ENCODE peak calls at places on chromosomes 4 and X, in seven cellular contexts. One of them, this sample, is unnamed.
A peak's percentile ranks its signal among the peaks of the same experiment; 100 is the strongest.

GRCh38 chrX:56813318-56813837 is 84.3 kb downstream of the NBDY start:
- DNase-seq in HCT116: no peak
- DNase-seq in SK-N-SH: no peak
- DNase-seq in H1: no peak
- DNase-seq in K562: no peak
- DNase-seq in HepG2: no peak
- DNase-seq in GM12878: no peak
- DNase-seq in this sample: no peak

GRCh38 chr4:16122784-16123183 is 39.0 kb upstream of the PROM1 start:
- DNase-seq in HCT116: no peak
- DNase-seq in SK-N-SH: no peak
- DNase-seq in H1: no peak
- DNase-seq in K562: no peak
- DNase-seq in HepG2: no peak
- DNase-seq in GM12878: no peak
- DNase-seq in this sample: no peak

GRCh38 chrX:85569691-85570090 is 190.2 kb upstream of the POF1B start:
- DNase-seq in HCT116: no peak
- DNase-seq in SK-N-SH: no peak
- DNase-seq in H1: no peak
- DNase-seq in K562: no peak
- DNase-seq in HepG2: no peak
- DNase-seq in GM12878: no peak
- DNase-seq in this sample: no peak

GRCh38 chr4:2059034-2059725 is at the start of gene NAT8L:
- DNase-seq in HCT116: peak; percentile 21
- DNase-seq in SK-N-SH: peak; percentile 93
- DNase-seq in H1: no peak
- DNase-seq in K562: peak; percentile 84
- DNase-seq in HepG2: no peak
- DNase-seq in GM12878: no peak
- DNase-seq in this sample: peak; percentile 32

GRCh38 chr4:39976945-39977488 is 694 bp downstream of the PDS5A start:
- DNase-seq in HCT116: no peak
- DNase-seq in SK-N-SH: no peak
- DNase-seq in H1: no peak
- DNase-seq in K562: no peak
- DNase-seq in HepG2: no peak
- DNase-seq in GM12878: no peak
- DNase-seq in this sample: peak; percentile 18

GRCh38 chrX:12153741-12154140 is 15.5 kb downstream of the FRMPD4 start:
- DNase-seq in HCT116: no peak
- DNase-seq in SK-N-SH: no peak
- DNase-seq in H1: no peak
- DNase-seq in K562: no peak
- DNase-seq in HepG2: no peak
- DNase-seq in GM12878: no peak
- DNase-seq in this sample: no peak

GRCh38 chrX:152220612-152221011 is 82.2 kb upstream of the MAGEA10 start:
- DNase-seq in HCT116: no peak
- DNase-seq in SK-N-SH: no peak
- DNase-seq in H1: no peak
- DNase-seq in K562: no peak
- DNase-seq in HepG2: no peak
- DNase-seq in GM12878: no peak
- DNase-seq in this sample: no peak

GRCh38 chr4:54006755-54007154 is 57.6 kb downstream of the CHIC2 start:
- DNase-seq in HCT116: no peak
- DNase-seq in SK-N-SH: no peak
- DNase-seq in H1: no peak
- DNase-seq in K562: no peak
- DNase-seq in HepG2: peak; percentile 80
- DNase-seq in GM12878: no peak
- DNase-seq in this sample: no peak

GRCh38 chrX:107729558-107730297 is 45.9 kb downstream of the TSC22D3 start:
- DNase-seq in HCT116: no peak
- DNase-seq in SK-N-SH: no peak
- DNase-seq in H1: no peak
- DNase-seq in K562: no peak
- DNase-seq in HepG2: no peak
- DNase-seq in GM12878: no peak
- DNase-seq in this sample: peak; percentile 36

GRCh38 chrX:123975180-123975579 is 13.7 kb downstream of the STAG2 start:
- DNase-seq in HCT116: no peak
- DNase-seq in SK-N-SH: no peak
- DNase-seq in H1: no peak
- DNase-seq in K562: no peak
- DNase-seq in HepG2: no peak
- DNase-seq in GM12878: no peak
- DNase-seq in this sample: no peak

GRCh38 chrX:68889244-68889643 is 60.4 kb downstream of the EFNB1 start:
- DNase-seq in HCT116: no peak
- DNase-seq in SK-N-SH: no peak
- DNase-seq in H1: no peak
- DNase-seq in K562: no peak
- DNase-seq in HepG2: no peak
- DNase-seq in GM12878: no peak
- DNase-seq in this sample: no peak

GRCh38 chr4:126071346-126072333 is 756.9 kb downstream of the FAT4 start:
- DNase-seq in HCT116: no peak
- DNase-seq in SK-N-SH: peak; percentile 22
- DNase-seq in H1: no peak
- DNase-seq in K562: no peak
- DNase-seq in HepG2: peak; percentile 11
- DNase-seq in GM12878: no peak
- DNase-seq in this sample: no peak

GRCh38 chrX:56792270-56793111 is 63.4 kb downstream of the NBDY start:
- DNase-seq in HCT116: no peak
- DNase-seq in SK-N-SH: no peak
- DNase-seq in H1: no peak
- DNase-seq in K562: no peak
- DNase-seq in HepG2: no peak
- DNase-seq in GM12878: no peak
- DNase-seq in this sample: no peak

GRCh38 chr4:147815741-147816140 is 83.9 kb downstream of the ARHGAP10 start:
- DNase-seq in HCT116: no peak
- DNase-seq in SK-N-SH: no peak
- DNase-seq in H1: no peak
- DNase-seq in K562: no peak
- DNase-seq in HepG2: no peak
- DNase-seq in GM12878: no peak
- DNase-seq in this sample: no peak

GRCh38 chr4:73674451-73674919 is 54.2 kb upstream of the RASSF6 start:
- DNase-seq in HCT116: no peak
- DNase-seq in SK-N-SH: no peak
- DNase-seq in H1: no peak
- DNase-seq in K562: no peak
- DNase-seq in HepG2: no peak
- DNase-seq in GM12878: no peak
- DNase-seq in this sample: no peak

GRCh38 chrX:53073115-53073581 is 9.0 kb upstream of the TSPYL2 start:
- DNase-seq in HCT116: peak; percentile 21
- DNase-seq in SK-N-SH: no peak
- DNase-seq in H1: no peak
- DNase-seq in K562: no peak
- DNase-seq in HepG2: no peak
- DNase-seq in GM12878: no peak
- DNase-seq in this sample: no peak

GRCh38 chr4:72969957-72970356 is 99.6 kb downstream of the COX18 start:
- DNase-seq in HCT116: no peak
- DNase-seq in SK-N-SH: no peak
- DNase-seq in H1: no peak
- DNase-seq in K562: no peak
- DNase-seq in HepG2: no peak
- DNase-seq in GM12878: no peak
- DNase-seq in this sample: no peak

GRCh38 chrX:123424546-123424945 is 240.5 kb downstream of the GRIA3 start:
- DNase-seq in HCT116: no peak
- DNase-seq in SK-N-SH: no peak
- DNase-seq in H1: no peak
- DNase-seq in K562: no peak
- DNase-seq in HepG2: no peak
- DNase-seq in GM12878: peak; percentile 52
- DNase-seq in this sample: no peak

GRCh38 chr4:108636246-108636645 is 14.2 kb upstream of the OSTC start:
- DNase-seq in HCT116: no peak
- DNase-seq in SK-N-SH: no peak
- DNase-seq in H1: no peak
- DNase-seq in K562: no peak
- DNase-seq in HepG2: no peak
- DNase-seq in GM12878: no peak
- DNase-seq in this sample: no peak

DNA sequence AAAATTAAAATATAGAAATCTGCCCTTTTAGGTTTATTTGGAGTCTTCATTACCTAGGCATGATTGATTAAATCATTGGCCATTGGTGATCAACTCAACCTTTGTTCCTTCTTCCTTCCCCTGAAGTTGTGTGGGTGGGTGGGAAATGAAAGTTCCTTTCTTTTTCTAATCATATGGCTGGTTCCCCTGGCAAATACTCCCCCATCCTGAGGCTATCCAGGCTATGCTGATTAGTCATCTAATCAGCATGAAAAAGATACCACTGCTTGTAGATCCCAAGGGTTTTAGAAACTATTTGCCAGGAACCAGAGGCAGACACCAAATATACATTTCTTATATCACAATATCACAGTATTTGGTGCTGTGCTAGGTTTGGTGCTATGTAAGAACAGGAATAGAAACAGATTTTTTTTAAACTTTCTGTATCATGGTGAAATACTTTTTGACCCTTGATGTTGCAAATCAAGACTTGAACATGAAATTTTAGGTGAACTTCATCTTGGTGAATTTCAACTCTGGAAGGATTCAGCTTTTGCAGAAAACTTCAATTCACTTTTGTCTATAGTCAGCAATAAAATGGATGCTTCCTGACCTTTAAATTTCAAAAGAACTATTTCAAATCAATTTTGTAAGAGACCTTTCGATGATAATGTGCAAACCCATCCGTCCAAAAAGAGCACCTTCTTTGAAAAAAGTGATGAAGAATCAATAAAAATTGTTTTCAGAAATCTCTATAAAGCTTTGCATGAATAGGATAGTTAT is 71.1 kb downstream of the CCSER1 start:
- DNase-seq in HCT116: no peak
- DNase-seq in SK-N-SH: no peak
- DNase-seq in H1: peak; percentile 25
- DNase-seq in K562: no peak
- DNase-seq in HepG2: no peak
- DNase-seq in GM12878: no peak
- DNase-seq in this sample: no peak
- TF ChIP-seq JUND in HCT116: no peak
- TF ChIP-seq JUND in SK-N-SH: no peak
- TF ChIP-seq JUND in H1: peak; percentile 77
- TF ChIP-seq JUND in K562: no peak
- TF ChIP-seq JUND in HepG2: no peak
- TF ChIP-seq JUND in GM12878: no peak
- TF ChIP-seq JUND in this sample: no peak

GRCh38 chr4:67288964-67289363 is 256.3 kb downstream of the CENPC start:
- DNase-seq in HCT116: no peak
- DNase-seq in SK-N-SH: peak; percentile 34
- DNase-seq in H1: peak; percentile 46
- DNase-seq in K562: peak; percentile 24
- DNase-seq in HepG2: peak; percentile 14
- DNase-seq in GM12878: no peak
- DNase-seq in this sample: peak; percentile 50
- TF ChIP-seq JUND in HCT116: no peak
- TF ChIP-seq JUND in SK-N-SH: no peak
- TF ChIP-seq JUND in H1: no peak
- TF ChIP-seq JUND in K562: no peak
- TF ChIP-seq JUND in HepG2: no peak
- TF ChIP-seq JUND in GM12878: no peak
- TF ChIP-seq JUND in this sample: no peak

GRCh38 chr4:119643306-119644042 is 14.9 kb upstream of the PDE5A start:
- DNase-seq in HCT116: no peak
- DNase-seq in SK-N-SH: no peak
- DNase-seq in H1: no peak
- DNase-seq in K562: no peak
- DNase-seq in HepG2: no peak
- DNase-seq in GM12878: no peak
- DNase-seq in this sample: no peak
- TF ChIP-seq JUND in HCT116: no peak
- TF ChIP-seq JUND in SK-N-SH: no peak
- TF ChIP-seq JUND in H1: no peak
- TF ChIP-seq JUND in K562: no peak
- TF ChIP-seq JUND in HepG2: no peak
- TF ChIP-seq JUND in GM12878: no peak
- TF ChIP-seq JUND in this sample: no peak

DNA sequence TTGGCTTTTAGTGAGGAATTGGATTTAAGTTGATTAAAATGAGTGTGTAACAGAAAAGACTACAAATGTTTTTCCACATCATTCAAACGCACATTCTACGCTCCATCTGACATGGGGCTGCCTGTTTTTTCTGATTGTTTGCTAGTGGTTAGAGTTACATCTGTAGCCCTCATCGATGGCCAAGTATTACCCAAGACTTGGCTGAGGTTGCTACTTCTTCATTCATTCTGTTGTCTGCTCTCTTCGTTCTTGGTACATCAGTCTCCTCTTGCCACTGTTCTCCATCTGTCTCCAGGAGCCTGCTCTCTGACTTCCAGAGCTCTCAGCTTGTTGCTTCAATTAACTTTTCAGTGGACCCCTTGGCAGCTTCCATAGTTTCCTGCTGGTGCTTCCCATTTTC is 1844.6 kb upstream of the TENM3 start:
- DNase-seq in HCT116: no peak
- DNase-seq in SK-N-SH: no peak
- DNase-seq in H1: no peak
- DNase-seq in K562: no peak
- DNase-seq in HepG2: no peak
- DNase-seq in GM12878: no peak
- DNase-seq in this sample: no peak
- TF ChIP-seq JUND in HCT116: no peak
- TF ChIP-seq JUND in SK-N-SH: no peak
- TF ChIP-seq JUND in H1: no peak
- TF ChIP-seq JUND in K562: no peak
- TF ChIP-seq JUND in HepG2: no peak
- TF ChIP-seq JUND in GM12878: no peak
- TF ChIP-seq JUND in this sample: no peak

This sample was measured in T47D.